ENCODE peak calls at places on chromosome 5, in seven cellular contexts. I is ovary; M is CD4-positive, alpha-beta T cell; U is A673; T is HFF-Myc; O is bronchial epithelial cell; F is tibial artery. X is an unnamed sample.
A peak's percentile ranks its signal among the peaks of the same experiment; 100 is the strongest.

GRCh38 chr5:103487822-103488493 is 74.6 kb downstream of the NUDT12 start:
- DNase-seq in I (no peak), M (no peak), U (no peak), T (no peak), O (peak; percentile 18), F (no peak), X (peak; percentile 33)

GRCh38 chr5:73284196-73284795 is 111.3 kb downstream of the TMEM174 start:
- DNase-seq in I (no peak), M (no peak), U (no peak), T (no peak), O (no peak), F (no peak), X (no peak)

GRCh38 chr5:121681200-121681855 is 170.4 kb upstream of the FTMT start:
- DNase-seq in I (no peak), M (no peak), U (no peak), T (no peak), O (no peak), F (no peak), X (no peak)

GRCh38 chr5:103375356-103375755 is 116.8 kb downstream of the MACIR start:
- DNase-seq in I (no peak), M (no peak), U (peak; percentile 56), T (no peak), O (peak; percentile 5), F (no peak), X (peak; percentile 8)

GRCh38 chr5:78544531-78545200 is 103.9 kb downstream of the LHFPL2 start:
- DNase-seq in I (peak; percentile 51), M (no peak), U (no peak), T (peak; percentile 66), O (no peak), F (no peak), X (no peak)

GRCh38 chr5:141680751-141681201 is 1.3 kb downstream of the ARAP3 start:
- DNase-seq in I (no peak), M (no peak), U (peak; percentile 66), T (no peak), O (no peak), F (no peak), X (peak; percentile 42)

GRCh38 chr5:5140051-5141010 is at the start of gene ADAMTS16:
- DNase-seq in I (peak; percentile 54), M (no peak), U (no peak), T (no peak), O (no peak), F (no peak), X (no peak)

GRCh38 chr5:90878549-90879196 is 320.1 kb downstream of the ADGRV1 start:
- DNase-seq in I (no peak), M (no peak), U (no peak), T (no peak), O (peak; percentile 65), F (no peak), X (peak; percentile 48)

GRCh38 chr5:127410906-127411780 is 106.3 kb upstream of the PRRC1 start:
- DNase-seq in I (no peak), M (no peak), U (no peak), T (no peak), O (no peak), F (no peak), X (no peak)

GRCh38 chr5:129271309-129271708 is 176.8 kb downstream of the ISOC1 start:
- DNase-seq in I (no peak), M (no peak), U (peak; percentile 47), T (no peak), O (peak; percentile 33), F (no peak), X (peak; percentile 52)

GRCh38 chr5:156824800-156825199 is 25.3 kb upstream of the PPP1R2B start:
- DNase-seq in I (no peak), M (no peak), U (peak; percentile 6), T (peak; percentile 29), O (peak; percentile 12), F (no peak), X (peak; percentile 10)
- TF ChIP-seq CTCF in I (peak; percentile 16), M (no peak), U (peak; percentile 38), T (peak; percentile 38), O (no peak), F (peak; percentile 42), X (peak; percentile 16)

DNA sequence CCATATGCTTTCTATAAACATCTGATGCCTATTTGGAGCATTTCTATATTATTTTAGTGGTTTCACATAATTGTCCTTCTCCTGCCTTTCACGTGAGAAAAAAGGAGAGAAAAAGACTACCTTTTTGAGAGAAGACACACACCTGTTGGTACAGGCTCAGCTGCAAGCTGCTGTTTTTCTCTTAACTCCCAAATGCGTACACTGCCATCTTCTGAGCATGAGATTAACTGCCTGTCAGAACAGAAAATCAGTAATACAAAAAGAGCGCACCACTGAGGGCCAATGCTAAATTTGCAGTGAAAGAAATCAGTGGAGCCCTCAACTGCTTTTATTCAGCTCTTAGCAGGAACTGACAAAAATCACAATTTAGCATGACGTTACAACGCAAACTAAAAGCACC is 54.9 kb downstream of the WDR41 start:
- DNase-seq in I (no peak), M (no peak), U (no peak), T (no peak), O (no peak), F (no peak), X (peak; percentile 17)
- TF ChIP-seq CTCF in I (no peak), M (no peak), U (peak; percentile 38), T (no peak), O (no peak), F (peak; percentile 31), X (peak; percentile 40)

DNA sequence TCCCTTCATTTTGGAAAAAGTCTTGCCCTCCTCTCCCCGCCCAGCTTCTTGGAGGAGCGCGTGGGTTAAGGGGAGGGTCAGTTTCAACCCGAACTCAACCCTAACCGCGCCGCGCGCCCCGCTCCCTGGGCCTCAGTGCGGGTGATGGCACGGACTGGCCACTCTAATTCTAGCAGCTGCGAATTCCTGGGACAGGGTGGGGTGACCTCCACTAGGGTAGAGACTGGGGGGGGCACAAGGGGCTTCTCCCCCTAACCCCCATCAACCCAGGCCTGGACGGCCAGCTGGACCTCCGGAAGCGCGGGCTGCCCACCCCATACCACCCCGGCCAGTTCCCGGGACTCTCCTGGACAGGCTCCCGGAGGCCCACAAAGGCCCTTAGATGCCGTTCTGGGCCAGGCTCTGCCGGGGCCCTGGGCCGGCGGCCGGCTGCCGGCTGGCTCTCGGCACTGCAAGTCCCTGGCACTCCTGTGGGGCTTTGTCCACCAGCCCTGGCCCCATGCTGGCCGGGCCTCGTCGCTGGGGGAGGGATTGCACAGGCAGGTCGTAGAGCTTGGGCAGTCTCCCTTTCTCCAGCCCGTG is 7.2 kb upstream of the PSD2 start:
- DNase-seq in I (peak; percentile 46), M (no peak), U (no peak), T (no peak), O (no peak), F (peak; percentile 77), X (no peak)
- TF ChIP-seq CTCF in I (no peak), M (no peak), U (no peak), T (no peak), O (no peak), F (no peak), X (no peak)

DNA sequence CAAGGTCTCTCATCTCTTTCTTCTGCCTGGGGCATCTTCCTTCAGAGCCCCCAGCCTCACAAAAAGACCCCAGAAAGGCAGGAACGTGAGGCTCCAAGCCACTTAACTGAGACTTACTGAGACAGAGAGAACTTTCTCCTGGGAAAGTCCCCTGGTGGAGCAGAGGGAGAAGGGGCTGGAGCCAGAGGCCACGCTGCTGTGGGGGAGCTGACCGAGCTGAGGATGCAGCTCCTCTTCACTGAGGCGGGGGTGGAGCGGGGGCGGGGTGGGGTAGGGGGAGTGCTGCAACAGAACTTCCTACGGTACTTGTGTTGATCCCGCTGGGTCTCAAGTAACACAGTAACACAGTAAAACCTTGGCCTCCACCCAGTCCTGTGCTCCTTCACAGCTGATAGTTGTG is 204.0 kb downstream of the FSTL4 start:
- DNase-seq in I (no peak), M (no peak), U (no peak), T (no peak), O (no peak), F (no peak), X (no peak)
- TF ChIP-seq CTCF in I (no peak), M (no peak), U (no peak), T (no peak), O (no peak), F (no peak), X (no peak)

GRCh38 chr5:101047181-101047580 is 144.1 kb upstream of the ST8SIA4 start:
- DNase-seq in I (no peak), M (no peak), U (no peak), T (no peak), O (no peak), F (no peak), X (no peak)

GRCh38 chr5:101045689-101046088 is 142.6 kb upstream of the ST8SIA4 start:
- DNase-seq in I (no peak), M (no peak), U (peak; percentile 2), T (no peak), O (peak; percentile 12), F (no peak), X (peak; percentile 13)
- TF ChIP-seq CTCF in I (no peak), M (peak; percentile 52), U (peak; percentile 29), T (no peak), O (no peak), F (no peak), X (no peak)

DNA sequence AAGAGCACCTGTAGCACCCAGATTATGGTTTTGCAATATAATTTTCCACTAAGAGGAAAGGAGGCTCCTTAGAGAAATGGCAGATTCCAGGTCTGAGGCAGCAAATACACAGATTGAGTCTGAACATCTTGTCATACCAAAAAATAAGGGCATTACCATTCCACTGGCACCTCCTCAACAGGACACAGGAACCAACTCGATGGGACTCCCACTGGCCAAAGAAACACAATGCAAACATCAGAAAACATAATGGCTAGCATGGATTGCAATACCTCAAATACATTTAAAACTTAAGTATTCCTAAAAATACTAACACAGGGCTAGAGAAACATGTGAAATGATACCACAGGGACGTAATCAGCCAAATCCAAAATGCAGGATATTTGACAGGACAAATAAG is 12.4 kb upstream of the RANBP17 start:
- DNase-seq in I (no peak), M (no peak), U (no peak), T (no peak), O (peak; percentile 1), F (no peak), X (no peak)
- TF ChIP-seq CTCF in I (no peak), M (no peak), U (no peak), T (no peak), O (no peak), F (no peak), X (peak; percentile 14)

GRCh38 chr5:143695941-143696340 is 116.0 kb upstream of the HMHB1 start:
- DNase-seq in I (no peak), M (no peak), U (no peak), T (no peak), O (no peak), F (no peak), X (no peak)
- TF ChIP-seq CTCF in I (no peak), M (no peak), U (no peak), T (no peak), O (no peak), F (no peak), X (no peak)